ENCODE peak calls at places on chromosomes 7 and 10, in four cellular contexts. One of them, this sample, is unnamed.

GRCh38 chr10:22245567-22245966 is 27.8 kb upstream of the EBLN1 start:
- DNase-seq in uterus: no peak
- DNase-seq in stomach: no peak
- DNase-seq in transverse colon: no peak
- DNase-seq in this sample: no peak

GRCh38 chr7:104228442-104228841 is 20.6 kb upstream of the ORC5 start:
- DNase-seq in uterus: no peak
- DNase-seq in stomach: no peak
- DNase-seq in transverse colon: no peak
- DNase-seq in this sample: no peak

GRCh38 chr7:130853503-130854279 is 119.7 kb upstream of the KLF14 start:
- DNase-seq in uterus: no peak
- DNase-seq in stomach: no peak
- DNase-seq in transverse colon: no peak
- DNase-seq in this sample: no peak

GRCh38 chr7:103887853-103888602 is 101.4 kb downstream of the RELN start:
- DNase-seq in uterus: no peak
- DNase-seq in stomach: no peak
- DNase-seq in transverse colon: no peak
- DNase-seq in this sample: no peak

GRCh38 chr10:75236178-75236825 is 545 bp upstream of the COMTD1 start:
- DNase-seq in uterus: no peak
- DNase-seq in stomach: no peak
- DNase-seq in transverse colon: no peak
- DNase-seq in this sample: no peak

GRCh38 chr10:21975378-21975990 is 28.0 kb downstream of the DNAJC1 start:
- DNase-seq in uterus: no peak
- DNase-seq in stomach: no peak
- DNase-seq in transverse colon: no peak
- DNase-seq in this sample: no peak

GRCh38 chr10:124520553-124521428 is 59.2 kb downstream of the LHPP start:
- DNase-seq in uterus: no peak
- DNase-seq in stomach: no peak
- DNase-seq in transverse colon: no peak
- DNase-seq in this sample: no peak

GRCh38 chr7:24779283-24779655 is 22.0 kb upstream of the GSDME start:
- DNase-seq in uterus: no peak
- DNase-seq in stomach: no peak
- DNase-seq in transverse colon: no peak
- DNase-seq in this sample: no peak

GRCh38 chr7:2947381-2947780 is 96.3 kb downstream of the CARD11 start:
- DNase-seq in uterus: no peak
- DNase-seq in stomach: no peak
- DNase-seq in transverse colon: no peak
- DNase-seq in this sample: no peak

DNA sequence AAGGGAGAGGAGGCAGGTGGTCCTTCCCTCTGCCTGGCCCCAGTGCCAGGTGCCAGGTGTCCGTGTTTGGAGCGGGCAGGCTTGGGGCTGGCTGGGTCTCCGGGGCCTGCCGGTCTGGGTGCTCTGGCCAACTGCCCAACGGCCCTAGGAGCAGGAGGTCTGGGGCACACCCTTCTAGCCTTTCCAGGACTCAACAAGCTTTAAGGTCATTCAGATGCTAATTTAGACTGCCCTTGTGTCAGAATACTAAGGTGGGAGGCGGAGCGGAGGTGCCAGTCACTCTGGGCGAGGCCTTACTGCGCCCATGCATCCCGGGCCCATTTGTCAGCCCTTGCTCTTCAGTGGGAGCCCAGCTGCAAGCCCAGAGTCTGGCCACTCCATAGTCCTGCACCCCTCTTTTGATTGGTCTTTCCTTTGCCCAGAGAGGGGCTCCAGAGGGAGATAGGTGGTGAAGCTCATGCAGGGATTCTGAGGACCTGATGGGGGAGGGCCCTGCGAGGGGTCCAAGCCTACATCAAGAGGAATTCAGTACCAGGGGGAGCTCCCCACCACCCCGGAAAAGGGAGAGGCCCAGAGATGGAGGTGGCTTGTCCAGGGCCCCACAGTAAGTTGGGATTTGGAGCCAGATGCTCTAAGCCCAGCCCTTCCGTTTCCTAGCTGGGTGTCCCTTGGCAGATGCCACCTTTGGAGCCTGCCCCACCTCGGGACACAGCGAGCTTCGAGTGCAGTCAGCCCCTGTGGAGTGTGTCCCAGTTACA is 1.3 kb downstream of the PGAM2 start:
- DNase-seq in uterus: no peak
- DNase-seq in stomach: no peak
- DNase-seq in transverse colon: peak; percentile 8
- DNase-seq in this sample: peak; percentile 47
- H3K4me1 ChIP-seq in uterus: no peaks in the 10 kb centered on the region
- H3K4me1 ChIP-seq in stomach: peaks cover 41% of the 10 kb centered on the region
- H3K4me1 ChIP-seq in transverse colon: peaks cover 20% of the 10 kb centered on the region
- H3K4me1 ChIP-seq in this sample: peaks cover 14% of the 10 kb centered on the region

GRCh38 chr10:42488416-42488815 is 150.0 kb downstream of the ZNF33B start:
- DNase-seq in uterus: no peak
- DNase-seq in stomach: no peak
- DNase-seq in transverse colon: no peak
- DNase-seq in this sample: no peak
- H3K9me3 ChIP-seq in uterus: no peaks in the 10 kb centered on the region
- H3K9me3 ChIP-seq in stomach: peaks cover 6% of the 10 kb centered on the region
- H3K9me3 ChIP-seq in transverse colon: no peaks in the 10 kb centered on the region
- H3K9me3 ChIP-seq in this sample: no peaks in the 10 kb centered on the region

DNA sequence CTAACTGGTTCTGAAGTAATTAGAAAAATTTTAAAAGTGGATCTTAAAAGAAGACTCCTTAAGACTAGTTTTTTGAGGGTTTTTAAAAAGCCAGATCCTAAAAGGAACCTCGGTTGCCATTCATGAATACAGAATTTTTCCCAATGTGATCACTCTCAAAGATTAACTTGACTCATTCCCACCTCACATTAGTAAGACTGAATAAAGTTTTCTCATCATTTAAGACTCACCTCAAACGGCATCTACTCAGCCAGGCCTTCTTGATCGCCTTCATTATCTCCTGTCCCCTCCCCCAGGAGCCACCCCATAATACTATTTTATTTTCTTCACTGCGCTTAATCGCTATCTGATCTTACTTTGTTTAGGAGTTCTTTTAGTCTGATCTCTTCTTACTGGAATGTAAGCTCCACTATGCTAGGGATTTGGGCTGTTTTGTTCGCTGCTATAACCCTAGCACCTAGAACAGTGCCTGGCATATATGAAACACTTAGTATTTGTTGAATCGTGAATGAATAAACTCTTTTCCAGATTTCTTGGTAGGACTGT is 55.9 kb upstream of the PCGF5 start:
- DNase-seq in uterus: no peak
- DNase-seq in stomach: no peak
- DNase-seq in transverse colon: no peak
- DNase-seq in this sample: no peak
- H3K4me3 ChIP-seq in uterus: no peak overlapping the region
- H3K4me3 ChIP-seq in stomach: peak overlapping the region; percentile 92
- H3K4me3 ChIP-seq in transverse colon: no peak overlapping the region
- H3K4me3 ChIP-seq in this sample: no peak overlapping the region

GRCh38 chr10:100009793-100010676 is at the start of gene DNMBP:
- DNase-seq in uterus: peak; percentile 78
- DNase-seq in stomach: peak; percentile 83
- DNase-seq in transverse colon: peak; percentile 86
- DNase-seq in this sample: peak; percentile 91
- H3K4me1 ChIP-seq in uterus: peaks cover 18% of the 10 kb centered on the region
- H3K4me1 ChIP-seq in stomach: peaks cover 49% of the 10 kb centered on the region
- H3K4me1 ChIP-seq in transverse colon: peaks cover 45% of the 10 kb centered on the region
- H3K4me1 ChIP-seq in this sample: peaks cover 7% of the 10 kb centered on the region

GRCh38 chr7:55387062-55387965 is 22.2 kb downstream of the LANCL2 start:
- DNase-seq in uterus: no peak
- DNase-seq in stomach: no peak
- DNase-seq in transverse colon: no peak
- DNase-seq in this sample: no peak
- H3K9me3 ChIP-seq in uterus: no peaks in the 10 kb centered on the region
- H3K9me3 ChIP-seq in stomach: no peaks in the 10 kb centered on the region
- H3K9me3 ChIP-seq in transverse colon: peaks cover 18% of the 10 kb centered on the region
- H3K9me3 ChIP-seq in this sample: peaks cover 23% of the 10 kb centered on the region

GRCh38 chr7:141074997-141075396 is 1.1 kb downstream of the TMEM178B start:
- DNase-seq in uterus: no peak
- DNase-seq in stomach: no peak
- DNase-seq in transverse colon: no peak
- DNase-seq in this sample: no peak

GRCh38 chr7:141074162-141074989 is 512 bp downstream of the TMEM178B start:
- DNase-seq in uterus: no peak
- DNase-seq in stomach: no peak
- DNase-seq in transverse colon: no peak
- DNase-seq in this sample: no peak

GRCh38 chr7:141073641-141074161 is at the start of gene TMEM178B:
- DNase-seq in uterus: no peak
- DNase-seq in stomach: no peak
- DNase-seq in transverse colon: no peak
- DNase-seq in this sample: no peak

GRCh38 chr7:141079223-141079622 is 5.4 kb downstream of the TMEM178B start:
- DNase-seq in uterus: no peak
- DNase-seq in stomach: no peak
- DNase-seq in transverse colon: no peak
- DNase-seq in this sample: no peak

GRCh38 chr7:141076377-141076776 is 2.5 kb downstream of the TMEM178B start:
- DNase-seq in uterus: no peak
- DNase-seq in stomach: no peak
- DNase-seq in transverse colon: no peak
- DNase-seq in this sample: no peak
- H3K4me3 ChIP-seq in uterus: no peak overlapping the region
- H3K4me3 ChIP-seq in stomach: no peak overlapping the region
- H3K4me3 ChIP-seq in transverse colon: no peak overlapping the region
- H3K4me3 ChIP-seq in this sample: no peak overlapping the region

DNA sequence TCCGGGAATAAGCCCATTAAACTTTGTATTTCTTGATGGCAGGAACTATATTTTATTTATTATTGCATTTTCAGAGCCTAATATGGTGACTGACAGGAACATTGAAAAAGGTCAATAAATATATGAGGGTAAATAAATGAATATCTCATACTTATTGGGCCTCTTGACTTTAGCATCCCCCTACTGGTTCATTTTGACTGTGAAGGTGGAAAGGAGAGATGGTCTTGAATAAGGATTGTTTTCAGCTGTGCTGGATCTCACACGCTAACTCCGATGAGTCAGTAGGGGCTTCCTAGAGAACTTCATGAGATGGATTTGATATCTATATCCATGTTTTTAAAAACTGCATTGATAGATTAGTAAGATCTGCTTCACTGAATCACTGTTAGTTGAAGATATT is 1026.0 kb downstream of the REEP3 start:
- DNase-seq in uterus: no peak
- DNase-seq in stomach: no peak
- DNase-seq in transverse colon: no peak
- DNase-seq in this sample: no peak
- H3K4me1 ChIP-seq in uterus: no peaks in the 10 kb centered on the region
- H3K4me1 ChIP-seq in stomach: no peaks in the 10 kb centered on the region
- H3K4me1 ChIP-seq in transverse colon: no peaks in the 10 kb centered on the region
- H3K4me1 ChIP-seq in this sample: no peaks in the 10 kb centered on the region